ENCODE peak calls at places on chromosomes 6 and 20, in four cellular contexts. R is endothelial cell, N is suprapubic skin, A is HFFc6. D is an unnamed sample.

GRCh38 chr6:163415620-163416379 is 1.3 kb downstream of the QKI start:
- DNase-seq in A (peak; percentile 41), R (peak; percentile 24), N (peak; percentile 70), D (no peak)

GRCh38 chr6:1281746-1282145 is 30.2 kb upstream of the FOXQ1 start:
- DNase-seq in N (no peak), A (no peak), R (no peak), D (no peak)

GRCh38 chr6:92840246-92840930 is 579.0 kb downstream of the EPHA7 start:
- DNase-seq in A (no peak), N (no peak), R (no peak), D (no peak)

GRCh38 chr6:119470893-119471542 is 121.5 kb upstream of the MAN1A1 start:
- DNase-seq in R (no peak), A (no peak), N (no peak), D (no peak)

GRCh38 chr20:63536997-63537524 is at the start of gene PTK6:
- DNase-seq in R (no peak), A (no peak), N (no peak), D (no peak)

GRCh38 chr20:2820084-2820895 is 4.1 kb downstream of the TMEM239 start:
- DNase-seq in A (peak; percentile 29), R (no peak), N (no peak), D (no peak)

GRCh38 chr6:29887330-29887818 is 55.0 kb upstream of the HLA-A start:
- DNase-seq in N (peak; percentile 83), A (peak; percentile 8), R (no peak), D (no peak)

GRCh38 chr6:116335612-116336011 is 35.1 kb upstream of the DSE start:
- DNase-seq in A (no peak), R (no peak), N (no peak), D (no peak)

GRCh38 chr6:811806-812205 is 118.9 kb upstream of the EXOC2 start:
- DNase-seq in N (no peak), R (no peak), A (no peak), D (no peak)

GRCh38 chr6:16496982-16497823 is 258.8 kb downstream of the GMPR start:
- DNase-seq in N (no peak), A (no peak), R (no peak), D (no peak)

GRCh38 chr20:50995506-50995905 is 27.4 kb downstream of the KCNG1 start:
- DNase-seq in R (no peak), N (no peak), A (peak; percentile 46), D (no peak)

GRCh38 chr6:10082385-10082784 is 332.5 kb downstream of the TFAP2A start:
- DNase-seq in R (no peak), N (no peak), A (no peak), D (no peak)

GRCh38 chr6:111677186-111677990 is 71.7 kb upstream of the TRAF3IP2 start:
- DNase-seq in N (no peak), A (no peak), R (no peak), D (no peak)

GRCh38 chr6:139230421-139230840 is 61.4 kb downstream of the TXLNB start:
- DNase-seq in R (no peak), N (no peak), A (peak; percentile 28), D (no peak)

GRCh38 chr6:19210849-19211590 is 626.1 kb upstream of the ID4 start:
- DNase-seq in N (no peak), R (peak; percentile 50), A (no peak), D (no peak)

GRCh38 chr20:60948230-60948629 is 303.8 kb upstream of the CDH4 start:
- DNase-seq in A (no peak), N (no peak), R (no peak), D (no peak)

GRCh38 chr20:36462440-36463211 is 78.7 kb upstream of the MYL9 start:
- DNase-seq in N (peak; percentile 83), A (peak; percentile 32), R (no peak), D (no peak)

GRCh38 chr20:32006841-32007786 is 3.1 kb upstream of the CCM2L start:
- DNase-seq in A (no peak), R (no peak), N (no peak), D (no peak)

GRCh38 chr6:235763-236360 is 56.4 kb upstream of the DUSP22 start:
- DNase-seq in N (no peak), A (no peak), R (no peak), D (no peak)

GRCh38 chr6:79033279-79033678 is 44.8 kb downstream of the PHIP start:
- DNase-seq in R (no peak), A (no peak), N (no peak), D (no peak)

GRCh38 chr6:148168856-148169255 is 173.8 kb upstream of the SASH1 start:
- DNase-seq in R (no peak), N (no peak), A (no peak), D (no peak)

GRCh38 chr6:17863971-17864754 is 123.3 kb downstream of the KIF13A start:
- DNase-seq in A (peak; percentile 92), N (no peak), R (no peak), D (no peak)

GRCh38 chr20:49482621-49483017 is at the start of gene KCNB1:
- DNase-seq in R (peak; percentile 75), A (peak; percentile 8), N (peak; percentile 69), D (peak; percentile 49)
- TF ChIP-seq CTCF in R (no peak), A (peak; percentile 40), N (no peak), D (no peak)

GRCh38 chr6:169058634-169059033 is 195.0 kb downstream of the THBS2 start:
- DNase-seq in N (no peak), A (no peak), R (no peak), D (no peak)
- TF ChIP-seq CTCF in N (no peak), A (no peak), R (no peak), D (no peak)

DNA sequence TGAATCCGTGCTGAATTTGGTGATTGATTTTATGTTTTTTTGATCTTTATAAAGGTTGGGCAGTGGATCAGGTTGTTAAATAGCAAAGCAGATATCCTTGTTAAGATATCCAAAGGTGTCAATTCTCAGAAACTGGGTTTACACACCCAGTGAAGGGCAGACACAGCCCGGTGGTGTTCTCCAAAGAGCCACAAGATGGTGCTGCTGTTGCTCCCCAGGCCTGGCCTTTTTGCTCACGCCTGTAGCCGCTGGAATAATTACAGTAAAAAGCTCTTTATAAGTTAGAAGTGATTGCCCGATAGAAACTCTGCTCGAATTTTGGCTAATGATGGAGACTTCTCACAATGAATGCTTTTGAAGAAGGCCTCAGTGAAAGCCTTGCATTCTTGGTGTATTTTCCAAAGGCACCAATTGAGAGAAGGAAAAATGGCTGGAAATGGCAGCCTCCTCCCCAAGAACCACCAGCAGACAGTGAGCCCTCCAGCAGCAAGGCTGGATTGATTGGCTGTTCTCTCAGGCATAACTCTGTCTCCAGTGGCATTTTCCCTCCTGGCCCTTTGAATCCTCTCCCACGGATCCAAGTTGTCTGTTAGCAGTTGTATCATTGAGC is 120.5 kb upstream of the CHD6 start:
- DNase-seq in R (peak; percentile 60), N (no peak), A (no peak), D (no peak)
- TF ChIP-seq CTCF in R (peak; percentile 52), N (peak; percentile 46), A (peak; percentile 86), D (no peak)

DNA sequence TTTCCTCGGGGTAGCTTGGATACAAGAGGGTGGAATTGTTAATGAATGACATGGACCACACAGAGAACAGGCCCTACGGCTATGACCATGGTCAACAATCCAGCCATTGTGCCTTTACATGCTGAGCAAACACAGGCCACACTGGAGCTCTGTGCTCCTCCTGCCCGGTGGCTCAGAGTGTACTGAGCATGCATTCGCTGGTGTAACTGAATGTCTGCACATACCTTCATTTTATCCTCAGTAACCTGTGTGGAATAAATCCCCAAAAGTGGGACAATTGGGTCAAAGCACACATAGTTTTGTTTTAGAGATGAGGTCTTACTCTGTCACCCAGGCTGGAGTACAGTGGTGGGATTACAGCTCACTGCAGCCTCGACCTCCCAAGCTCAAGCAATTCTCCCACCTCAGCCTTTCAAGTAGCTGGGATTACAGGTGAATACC is 32.8 kb downstream of the LRP11 start:
- DNase-seq in R (no peak), A (no peak), N (no peak), D (no peak)
- TF ChIP-seq CTCF in R (no peak), A (no peak), N (no peak), D (no peak)

DNA sequence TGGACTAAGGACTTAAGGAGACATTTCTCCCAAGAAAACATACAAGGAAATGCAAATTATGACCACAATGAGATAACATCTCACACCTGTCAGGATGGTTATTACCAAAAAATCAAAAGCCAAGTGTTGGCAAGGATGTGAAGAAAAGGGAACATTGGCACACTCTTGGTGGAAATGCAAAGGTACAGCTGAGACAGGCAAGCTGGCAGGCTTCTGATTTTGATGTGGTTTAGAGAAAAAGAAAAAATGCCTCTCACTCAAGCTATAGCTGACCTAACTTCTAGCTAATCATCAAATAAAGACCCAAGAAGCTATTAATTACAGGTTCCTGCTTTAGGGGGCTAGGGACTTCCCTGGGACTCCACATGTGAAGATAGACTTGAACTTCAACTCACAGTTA is 139.8 kb downstream of the THEMIS start:
- DNase-seq in N (no peak), R (no peak), A (no peak), D (no peak)
- TF ChIP-seq CTCF in N (no peak), R (no peak), A (no peak), D (no peak)

DNA sequence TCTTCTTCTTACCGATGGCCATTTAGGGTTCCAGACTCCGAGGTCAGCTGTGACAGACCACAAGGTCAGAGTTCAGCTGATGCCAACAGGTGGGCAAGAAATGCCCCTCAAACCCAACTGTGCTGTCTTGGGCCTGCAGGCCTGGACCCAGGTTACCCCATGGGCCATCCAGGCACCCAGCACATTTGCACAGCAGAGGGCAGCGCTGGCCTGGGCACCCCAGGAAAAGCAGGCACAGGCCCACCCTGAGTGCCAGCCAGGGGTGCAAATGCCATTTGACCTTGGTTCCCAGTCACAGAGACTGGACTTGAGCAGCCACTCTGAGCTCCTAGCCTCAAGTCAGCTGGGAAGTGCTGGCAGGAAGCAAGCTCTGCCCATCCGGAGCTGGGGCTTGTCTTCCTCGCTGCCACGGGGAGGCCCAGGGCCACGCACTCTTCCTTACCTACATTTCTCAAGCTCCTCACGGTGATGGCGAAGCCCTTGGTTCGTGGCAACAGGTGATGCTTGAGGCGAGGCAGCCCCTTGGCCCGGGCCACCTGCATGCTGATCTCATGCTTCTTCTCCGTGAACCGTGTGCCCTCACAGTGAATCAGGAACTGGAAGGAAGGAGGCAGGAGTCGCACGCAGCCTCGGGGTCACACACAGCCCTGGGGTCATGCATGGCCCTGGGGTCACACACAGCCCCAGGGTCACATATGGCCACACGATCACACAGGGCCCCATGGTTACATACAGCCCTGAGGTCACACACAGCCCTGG is 120.8 kb downstream of the AGPAT4 start:
- DNase-seq in R (no peak), A (no peak), N (no peak), D (no peak)
- TF ChIP-seq CTCF in R (no peak), A (peak; percentile 73), N (no peak), D (no peak)

DNA sequence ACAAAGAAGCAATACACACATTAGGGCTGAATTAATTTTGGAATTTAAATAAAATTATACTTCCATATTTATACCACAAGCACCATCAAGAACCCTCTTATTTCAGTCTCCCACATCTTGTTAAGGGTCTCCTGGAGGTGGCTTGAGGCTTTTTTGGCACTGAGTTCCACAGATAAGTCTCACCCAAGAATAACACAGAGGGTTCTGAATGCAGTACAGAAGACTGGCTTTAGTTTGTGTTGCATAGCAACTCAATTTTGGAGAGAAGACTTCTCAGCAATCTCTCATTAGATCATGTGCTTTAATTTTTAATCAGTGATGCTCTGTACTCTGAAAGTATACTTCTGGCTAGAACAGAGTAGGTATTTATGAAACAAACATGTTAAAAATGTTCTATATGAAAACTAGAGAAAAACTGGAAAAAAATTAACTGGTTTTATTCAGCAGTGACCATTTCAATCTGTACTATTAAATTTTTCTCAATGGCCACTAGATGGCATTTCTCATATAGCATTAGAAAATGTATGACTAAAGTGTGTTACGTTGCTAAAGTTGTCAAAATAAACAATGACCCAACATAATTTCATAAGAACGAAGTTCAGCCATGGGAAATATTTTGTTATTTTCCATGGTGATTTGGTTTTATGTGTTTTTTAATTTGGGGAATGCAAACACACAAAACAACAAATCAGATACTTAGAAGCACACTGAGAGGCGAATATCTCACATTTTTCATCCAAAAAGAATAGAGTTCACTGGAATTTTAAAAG is 32.7 kb upstream of the MAP7 start:
- DNase-seq in N (no peak), A (peak; percentile 88), R (no peak), D (no peak)
- TF ChIP-seq CTCF in N (peak; percentile 30), A (peak; percentile 89), R (peak; percentile 83), D (no peak)

GRCh38 chr6:110646951-110647910 is 168.0 kb downstream of the CDK19 start:
- DNase-seq in N (no peak), A (no peak), R (no peak), D (no peak)
- TF ChIP-seq CTCF in N (no peak), A (peak; percentile 62), R (peak; percentile 49), D (no peak)